ENCODE peak calls at places on chromosomes 16 and 17, in ten cellular contexts. D is SK-N-SH, Z is A549, J is HepG2, X is K562, C is H1, P is GM12878, A is WTC11, F is HCT116, Q is endothelial cell of umbilical vein. B is an unnamed sample.

GRCh38 chr16:71895679-71896385 is 501 bp downstream of the IST1 start:
- DNase-seq in D (no peak), Z (peak), J (no peak), X (peak), C (no peak), P (no peak), A (peak), F (no peak), Q (no peak), B (peak)

GRCh38 chr17:9229160-9229825 is 208.0 kb downstream of the NTN1 start:
- DNase-seq in D (no peak), Z (no peak), J (no peak), X (no peak), C (no peak), P (no peak), A (no peak), F (no peak), Q (no peak), B (no peak)

GRCh38 chr16:66471264-66471663 is 44.2 kb downstream of the BEAN1 start:
- DNase-seq in D (no peak), Z (no peak), J (no peak), X (no peak), C (no peak), P (no peak), A (no peak), F (no peak), Q (no peak), B (no peak)

GRCh38 chr17:74566132-74566753 is 1.1 kb downstream of the CD300H start:
- DNase-seq in D (peak), Z (peak), J (peak), X (peak), C (peak), P (no peak), A (peak), F (peak), Q (peak), B (peak)

GRCh38 chr17:83035722-83036121 is 43.7 kb upstream of the METRNL start:
- DNase-seq in D (no peak), Z (no peak), J (no peak), X (no peak), C (no peak), P (no peak), A (no peak), F (no peak), Q (no peak), B (no peak)

GRCh38 chr16:74501484-74502479 is 80.5 kb upstream of the CLEC18B start:
- DNase-seq in D (no peak), Z (no peak), J (no peak), X (no peak), C (no peak), P (no peak), A (no peak), F (no peak), Q (no peak), B (no peak)

GRCh38 chr17:74601944-74602572 is 10.0 kb upstream of the CD300LD start:
- DNase-seq in D (peak), Z (peak), J (peak), X (peak), C (no peak), P (no peak), A (peak), F (peak), Q (peak), B (peak)

GRCh38 chr17:77881545-77881944 is 77.0 kb upstream of the TNRC6C start:
- DNase-seq in D (peak), Z (no peak), J (no peak), X (peak), C (no peak), P (peak), A (no peak), F (no peak), Q (no peak), B (peak)

GRCh38 chr16:55756963-55757362 is 75.9 kb downstream of the CES1 start:
- DNase-seq in D (no peak), Z (no peak), J (no peak), X (no peak), C (no peak), P (no peak), A (no peak), F (no peak), Q (no peak), B (peak)

GRCh38 chr17:50452627-50453300 is 15.9 kb downstream of the CHAD start:
- DNase-seq in D (no peak), Z (no peak), J (no peak), X (no peak), C (no peak), P (peak), A (no peak), F (no peak), Q (no peak), B (peak)

GRCh38 chr17:45342871-45343526 is 26.2 kb upstream of the MAP3K14 start:
- DNase-seq in D (no peak), Z (no peak), J (no peak), X (no peak), C (no peak), P (no peak), A (no peak), F (no peak), Q (no peak), B (no peak)

GRCh38 chr17:29291163-29291752 is 2.7 kb downstream of the NUFIP2 start:
- DNase-seq in D (peak), Z (peak), J (peak), X (no peak), C (no peak), P (peak), A (no peak), F (peak), Q (peak), B (peak)

GRCh38 chr17:67164298-67164697 is 80.7 kb downstream of the HELZ start:
- DNase-seq in D (no peak), Z (no peak), J (no peak), X (no peak), C (no peak), P (no peak), A (no peak), F (no peak), Q (no peak), B (peak)

GRCh38 chr17:7748098-7748775 is 30.7 kb downstream of the DNAH2 start:
- DNase-seq in D (peak), Z (no peak), J (no peak), X (no peak), C (no peak), P (no peak), A (no peak), F (no peak), Q (no peak), B (no peak)

GRCh38 chr16:14062261-14062660 is 8.9 kb upstream of the MRTFB start:
- DNase-seq in D (no peak), Z (no peak), J (no peak), X (no peak), C (no peak), P (no peak), A (no peak), F (no peak), Q (no peak), B (no peak)

GRCh38 chr17:67528751-67529436 is 151.8 kb downstream of the PITPNC1 start:
- DNase-seq in D (peak), Z (peak), J (peak), X (no peak), C (no peak), P (no peak), A (peak), F (peak), Q (peak), B (no peak)

DNA sequence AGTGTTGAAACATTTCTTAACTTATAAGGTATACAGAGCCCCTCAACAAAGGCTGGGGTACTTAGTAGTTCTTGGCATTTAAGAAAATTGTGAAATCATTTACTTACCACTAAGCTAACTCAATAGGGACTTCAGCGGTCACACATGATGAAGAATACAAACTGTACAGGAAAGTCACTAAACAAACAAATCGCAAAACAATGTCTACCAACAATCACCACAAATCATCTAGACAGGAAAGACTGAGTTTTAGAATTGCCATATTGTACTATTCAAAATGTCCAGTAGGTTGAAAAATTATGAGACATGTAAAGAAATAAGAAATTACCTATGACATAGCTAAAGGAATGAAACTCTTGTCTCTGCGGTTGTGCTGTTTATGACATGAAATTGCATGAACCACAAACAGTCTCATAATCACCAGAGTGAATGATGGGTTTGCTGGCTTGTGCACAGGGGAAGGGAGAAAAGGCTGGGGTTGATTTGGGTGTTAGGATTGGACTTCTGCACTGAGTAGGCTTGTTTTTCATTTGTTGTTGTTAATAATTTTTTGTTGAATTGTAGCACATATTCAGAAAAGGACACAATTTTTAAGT is 441.1 kb upstream of the MON1B start:
- DNase-seq in D (no peak), Z (no peak), J (no peak), X (no peak), C (no peak), P (no peak), A (no peak), F (no peak), Q (no peak), B (no peak)
- TF ChIP-seq MAX in D (no peak), Z (no peak), J (no peak), X (no peak), C (no peak), P (no peak), A (no peak), F (no peak), Q (no peak), B (no peak)

GRCh38 chr17:57296231-57296630 is 39.9 kb downstream of the MSI2 start:
- DNase-seq in D (no peak), Z (no peak), J (no peak), X (no peak), C (no peak), P (no peak), A (no peak), F (no peak), Q (no peak), B (no peak)
- TF ChIP-seq MAX in D (no peak), Z (no peak), J (no peak), X (no peak), C (no peak), P (no peak), A (no peak), F (no peak), Q (no peak), B (no peak)

GRCh38 chr16:81510016-81510415 is 65.4 kb downstream of the CMIP start:
- DNase-seq in D (no peak), Z (no peak), J (no peak), X (no peak), C (no peak), P (no peak), A (no peak), F (no peak), Q (no peak), B (no peak)

GRCh38 chr16:81509404-81509803 is 64.8 kb downstream of the CMIP start:
- DNase-seq in D (no peak), Z (no peak), J (no peak), X (no peak), C (no peak), P (no peak), A (no peak), F (no peak), Q (no peak), B (no peak)

GRCh38 chr16:81500833-81501521 is 56.4 kb downstream of the CMIP start:
- DNase-seq in D (no peak), Z (no peak), J (no peak), X (no peak), C (no peak), P (no peak), A (no peak), F (no peak), Q (peak), B (peak)

GRCh38 chr16:81502396-81503060 is 57.9 kb downstream of the CMIP start:
- DNase-seq in D (peak), Z (no peak), J (no peak), X (no peak), C (no peak), P (no peak), A (no peak), F (no peak), Q (peak), B (no peak)

GRCh38 chr16:81505011-81505660 is 60.5 kb downstream of the CMIP start:
- DNase-seq in D (peak), Z (no peak), J (no peak), X (peak), C (no peak), P (peak), A (no peak), F (peak), Q (no peak), B (peak)
- TF ChIP-seq MAX in D (no peak), Z (peak), J (no peak), X (peak), C (peak), P (peak), A (no peak), F (peak), Q (no peak), B (peak)

GRCh38 chr17:1865252-1866037 is 35.6 kb downstream of the RPA1 start:
- DNase-seq in D (peak), Z (peak), J (peak), X (peak), C (no peak), P (no peak), A (peak), F (peak), Q (peak), B (peak)
- TF ChIP-seq MAX in D (no peak), Z (no peak), J (no peak), X (no peak), C (no peak), P (no peak), A (no peak), F (no peak), Q (no peak), B (no peak)

B was measured in NB4.